ENCODE peak calls at places on chromosomes 1 and 21, in seven cellular contexts. N is K562, X is GM23338, S is A549, H is HL-60, O is HCT116, G is SK-N-SH. A is an unnamed sample.

GRCh38 chr1:84208935-84209334 is 64.9 kb downstream of the PRKACB start:
- DNase-seq in N (no peak), X (no peak), S (no peak), H (no peak), O (no peak), G (no peak), A (no peak)

GRCh38 chr21:42556960-42557359 is 43.3 kb downstream of the SLC37A1 start:
- DNase-seq in N (no peak), X (no peak), S (no peak), H (no peak), O (no peak), G (no peak), A (no peak)

GRCh38 chr1:173639102-173639501 is 4.0 kb downstream of the TEX50 start:
- DNase-seq in N (peak), X (no peak), S (no peak), H (no peak), O (no peak), G (no peak), A (no peak)

GRCh38 chr1:234613128-234613875 is 3.3 kb upstream of the IRF2BP2 start:
- DNase-seq in N (peak), X (no peak), S (no peak), H (peak), O (no peak), G (no peak), A (no peak)

GRCh38 chr1:180842890-180843289 is 69.8 kb upstream of the KIAA1614 start:
- DNase-seq in N (no peak), X (no peak), S (no peak), H (no peak), O (no peak), G (no peak), A (no peak)

GRCh38 chr1:67314696-67315095 is 7.0 kb downstream of the IL12RB2 start:
- DNase-seq in N (peak), X (peak), S (no peak), H (no peak), O (no peak), G (peak), A (no peak)

GRCh38 chr21:27403011-27403410 is 436.1 kb upstream of the ADAMTS5 start:
- DNase-seq in N (no peak), X (no peak), S (no peak), H (no peak), O (no peak), G (no peak), A (no peak)

GRCh38 chr1:107139833-107140702 is 771 bp upstream of the NTNG1 start:
- DNase-seq in N (no peak), X (peak), S (no peak), H (peak), O (no peak), G (peak), A (no peak)

GRCh38 chr1:236753554-236753953 is 41.5 kb upstream of the MTR start:
- DNase-seq in N (peak), X (peak), S (peak), H (peak), O (peak), G (peak), A (no peak)
- TF ChIP-seq REST in N (no peak), X (no peak), S (no peak), H (no peak), O (no peak), G (no peak), A (no peak)

GRCh38 chr1:151512801-151513625 is 1.8 kb downstream of the CGN start:
- DNase-seq in N (no peak), X (peak), S (no peak), H (peak), O (no peak), G (no peak), A (no peak)
- TF ChIP-seq REST in N (no peak), X (no peak), S (no peak), H (no peak), O (no peak), G (no peak), A (no peak)

GRCh38 chr1:163807331-163807730 is 485.6 kb downstream of the NUF2 start:
- DNase-seq in N (no peak), X (no peak), S (no peak), H (no peak), O (no peak), G (no peak), A (no peak)
- TF ChIP-seq REST in N (no peak), X (no peak), S (no peak), H (no peak), O (no peak), G (no peak), A (no peak)

GRCh38 chr1:204728045-204728444 is 42.5 kb upstream of the LRRN2 start:
- DNase-seq in N (no peak), X (no peak), S (no peak), H (no peak), O (no peak), G (no peak), A (no peak)

GRCh38 chr1:204728456-204728855 is 42.9 kb upstream of the LRRN2 start:
- DNase-seq in N (no peak), X (no peak), S (peak), H (no peak), O (no peak), G (no peak), A (no peak)

GRCh38 chr1:204729516-204729915 is 44.0 kb upstream of the LRRN2 start:
- DNase-seq in N (no peak), X (no peak), S (no peak), H (no peak), O (no peak), G (no peak), A (no peak)

GRCh38 chr1:204725821-204726448 is 40.4 kb upstream of the LRRN2 start:
- DNase-seq in N (no peak), X (no peak), S (no peak), H (no peak), O (peak), G (no peak), A (no peak)

DNA sequence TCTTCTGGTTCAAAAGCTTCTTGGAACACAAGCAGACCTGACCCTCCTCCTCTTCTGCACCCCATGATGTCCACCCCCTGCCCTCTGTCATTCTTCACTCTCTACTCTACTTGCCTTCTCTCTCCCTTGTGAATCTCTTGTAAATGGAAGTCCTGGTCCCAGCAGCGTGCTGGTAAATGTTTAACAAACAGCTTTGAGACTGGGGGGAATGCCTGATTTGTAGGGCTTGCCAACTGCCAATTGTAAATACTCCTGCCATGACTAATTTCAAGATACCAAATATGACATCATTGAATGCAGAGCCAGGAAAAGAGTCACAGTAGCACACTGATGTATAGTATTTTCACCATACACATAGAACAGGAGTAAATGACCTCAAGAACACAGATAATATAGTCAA is 40.9 kb upstream of the LRRN2 start:
- DNase-seq in N (no peak), X (no peak), S (peak), H (no peak), O (peak), G (no peak), A (no peak)
- TF ChIP-seq REST in N (no peak), X (no peak), S (no peak), H (no peak), O (no peak), G (no peak), A (no peak)

GRCh38 chr1:19585507-19585906 is 58.6 kb upstream of the NBL1 start:
- DNase-seq in N (no peak), X (no peak), S (no peak), H (no peak), O (no peak), G (no peak), A (no peak)

GRCh38 chr1:19577001-19577400 is 67.1 kb upstream of the NBL1 start:
- DNase-seq in N (no peak), X (no peak), S (no peak), H (no peak), O (no peak), G (no peak), A (no peak)

GRCh38 chr1:19582318-19582717 is 61.8 kb upstream of the NBL1 start:
- DNase-seq in N (peak), X (peak), S (peak), H (peak), O (peak), G (peak), A (peak)
- TF ChIP-seq REST in N (no peak), X (no peak), S (no peak), H (no peak), O (no peak), G (no peak), A (no peak)

GRCh38 chr21:17925000-17925610 is 105.9 kb upstream of the C21orf91 start:
- DNase-seq in N (peak), X (peak), S (peak), H (peak), O (peak), G (peak), A (peak)
- TF ChIP-seq REST in N (no peak), X (no peak), S (no peak), H (no peak), O (no peak), G (no peak), A (no peak)

DNA sequence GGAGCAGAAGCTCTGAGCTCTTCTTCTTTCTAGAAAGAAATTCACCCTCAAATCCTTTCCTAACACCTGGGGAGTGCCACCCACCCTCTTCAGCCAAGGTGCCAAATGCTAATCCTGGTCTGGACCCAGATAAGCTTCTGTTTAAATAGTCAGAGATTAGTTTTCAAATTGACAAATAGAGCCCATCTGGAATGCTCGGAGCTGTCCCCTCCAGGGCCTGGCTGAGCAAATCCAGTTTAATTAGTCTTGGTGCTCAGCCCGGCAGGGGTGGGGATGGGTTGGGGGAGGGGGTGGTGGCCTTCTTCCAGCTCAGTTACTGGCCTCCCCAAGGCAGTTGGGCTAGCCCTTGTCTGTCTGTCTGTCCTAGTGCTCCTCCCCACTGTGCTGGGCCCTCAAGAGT is 269.5 kb downstream of the GRIK3 start:
- DNase-seq in N (no peak), X (no peak), S (no peak), H (no peak), O (no peak), G (peak), A (no peak)
- TF ChIP-seq REST in N (no peak), X (no peak), S (no peak), H (no peak), O (no peak), G (no peak), A (no peak)

DNA sequence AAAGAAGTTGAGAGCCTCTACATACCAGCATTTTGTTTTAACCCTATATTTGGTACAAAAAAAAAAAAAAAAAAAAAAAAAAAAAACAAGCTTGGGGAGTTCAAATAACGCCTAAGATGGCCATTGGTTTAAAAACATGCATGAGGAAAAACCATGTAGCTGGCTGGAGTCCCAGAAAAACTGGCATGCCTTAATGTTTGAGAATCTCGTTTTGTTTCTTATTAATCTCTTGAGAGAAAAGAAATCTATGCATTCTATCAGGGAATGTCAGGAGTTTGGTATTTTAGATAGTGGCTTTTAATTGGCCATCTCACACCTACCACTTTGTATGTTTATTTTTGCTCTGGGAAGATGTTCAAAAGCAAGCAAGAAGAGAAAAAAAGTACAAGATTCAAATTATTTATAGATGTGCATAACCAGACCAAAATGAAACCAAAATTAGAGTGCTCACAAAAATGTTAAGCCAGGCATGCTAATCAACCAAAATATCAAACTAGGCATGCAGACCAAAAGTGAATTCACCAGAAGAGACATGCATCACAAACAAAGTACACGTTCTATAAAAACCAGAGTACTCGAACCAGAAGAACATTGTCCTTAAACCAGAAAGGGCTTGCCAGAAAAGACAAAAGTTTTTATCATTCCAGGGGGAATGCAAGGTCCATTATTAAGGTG is 156.6 kb downstream of the AK5 start:
- DNase-seq in N (no peak), X (no peak), S (no peak), H (no peak), O (no peak), G (no peak), A (no peak)
- TF ChIP-seq REST in N (no peak), X (no peak), S (no peak), H (no peak), O (no peak), G (no peak), A (no peak)

A was measured in Panc1.